ENCODE peak calls at places on chromosomes 2 and 18, in four cellular contexts. K, M, O and Z are unnamed samples.

GRCh38 chr2:226529556-226529955 is 270.1 kb downstream of the IRS1 start:
- DNase-seq in K (no peak), M (no peak), O (no peak), Z (no peak)

GRCh38 chr2:180125245-180125962 is 118.3 kb upstream of the CWC22 start:
- DNase-seq in K (peak), O (no peak), M (peak), Z (peak)

GRCh38 chr2:111145103-111145760 is 24.5 kb downstream of the BCL2L11 start:
- DNase-seq in O (no peak), M (no peak), K (no peak), Z (no peak)

GRCh38 chr18:28078849-28079248 is 98.1 kb downstream of the CDH2 start:
- DNase-seq in O (no peak), K (no peak), M (no peak), Z (no peak)

GRCh38 chr2:121099329-121100318 is 185.4 kb downstream of the TFCP2L1 start:
- DNase-seq in M (no peak), K (no peak), O (no peak), Z (no peak)

GRCh38 chr2:133674433-133675331 is 106.4 kb upstream of the NCKAP5 start:
- DNase-seq in M (peak), O (no peak), K (peak), Z (peak)

GRCh38 chr2:167825664-167826063 is 421.7 kb downstream of the STK39 start:
- DNase-seq in O (no peak), K (no peak), M (no peak), Z (no peak)

GRCh38 chr2:236637691-236638569 is 68.3 kb downstream of the ACKR3 start:
- DNase-seq in K (no peak), M (no peak), O (no peak), Z (peak)

GRCh38 chr18:11577271-11578112 is 31.9 kb upstream of the SLC35G4 start:
- DNase-seq in K (no peak), O (no peak), M (no peak), Z (no peak)

GRCh38 chr2:40002339-40002738 is 223.3 kb upstream of the THUMPD2 start:
- DNase-seq in K (no peak), M (no peak), O (no peak), Z (no peak)

GRCh38 chr2:113305146-113305545 is 26.4 kb upstream of the PAX8 start:
- DNase-seq in K (no peak), M (no peak), O (no peak), Z (no peak)

GRCh38 chr2:99634234-99634633 is 144.4 kb upstream of the REV1 start:
- DNase-seq in M (no peak), O (no peak), K (no peak), Z (no peak)

GRCh38 chr2:38301340-38301968 is 75.6 kb downstream of the ATL2 start:
- DNase-seq in M (no peak), O (no peak), K (no peak), Z (no peak)

GRCh38 chr2:191245869-191246531 is 796 bp downstream of the MYO1B start:
- DNase-seq in M (no peak), O (peak), K (no peak), Z (peak)

GRCh38 chr2:85757860-85758259 is 4.1 kb downstream of the ATOH8 start:
- DNase-seq in O (no peak), M (no peak), K (no peak), Z (no peak)

GRCh38 chr2:23065936-23066335 is 319.0 kb upstream of the KLHL29 start:
- DNase-seq in M (no peak), O (no peak), K (no peak), Z (no peak)
- TF ChIP-seq CTCF in M (no peak), O (no peak), K (no peak), Z (no peak)

GRCh38 chr2:164060031-164060430 is 324.2 kb upstream of the FIGN start:
- DNase-seq in K (no peak), O (no peak), M (no peak), Z (no peak)

GRCh38 chr2:164066095-164066494 is 330.3 kb upstream of the FIGN start:
- DNase-seq in M (no peak), O (no peak), K (no peak), Z (no peak)

GRCh38 chr2:164055623-164056022 is 319.8 kb upstream of the FIGN start:
- DNase-seq in O (no peak), K (no peak), M (no peak), Z (no peak)

GRCh38 chr2:164065038-164065437 is 329.2 kb upstream of the FIGN start:
- DNase-seq in M (no peak), K (no peak), O (no peak), Z (no peak)

DNA sequence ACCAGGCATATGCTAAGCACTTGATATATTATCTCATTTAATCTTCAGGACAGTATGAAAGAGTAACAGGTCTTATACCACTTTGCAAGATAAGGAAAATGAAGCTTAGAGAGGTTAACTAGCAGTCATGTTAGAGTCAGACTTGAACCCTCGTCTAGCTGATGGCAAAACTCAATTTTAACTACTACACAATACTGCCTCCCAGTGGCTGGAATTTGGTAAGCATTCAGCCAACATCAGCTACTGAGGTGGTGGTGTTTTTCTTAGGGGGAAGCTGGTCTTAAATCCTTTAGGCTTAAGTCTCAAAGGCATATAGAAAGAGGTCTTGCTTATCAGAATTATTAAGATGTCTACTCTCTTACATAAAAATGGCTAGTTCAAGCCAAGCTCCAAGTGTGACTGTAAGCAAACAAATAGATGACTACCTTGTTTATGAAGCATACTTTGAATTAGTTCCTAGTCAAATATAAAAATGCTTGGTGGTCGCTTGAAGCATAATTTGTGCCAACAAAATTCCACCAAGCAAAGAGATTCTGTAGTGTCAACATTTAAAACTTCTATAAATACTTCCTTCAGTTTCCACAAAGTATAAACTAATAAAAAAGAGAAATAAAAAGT is 325.4 kb upstream of the FIGN start:
- DNase-seq in K (no peak), O (no peak), M (no peak), Z (peak)
- TF ChIP-seq CTCF in K (peak), O (peak), M (peak), Z (peak)

GRCh38 chr2:194166818-194167217 is 1490.2 kb upstream of the SLC39A10 start:
- DNase-seq in M (peak), O (no peak), K (no peak), Z (peak)
- TF ChIP-seq CTCF in M (peak), O (peak), K (peak), Z (peak)

DNA sequence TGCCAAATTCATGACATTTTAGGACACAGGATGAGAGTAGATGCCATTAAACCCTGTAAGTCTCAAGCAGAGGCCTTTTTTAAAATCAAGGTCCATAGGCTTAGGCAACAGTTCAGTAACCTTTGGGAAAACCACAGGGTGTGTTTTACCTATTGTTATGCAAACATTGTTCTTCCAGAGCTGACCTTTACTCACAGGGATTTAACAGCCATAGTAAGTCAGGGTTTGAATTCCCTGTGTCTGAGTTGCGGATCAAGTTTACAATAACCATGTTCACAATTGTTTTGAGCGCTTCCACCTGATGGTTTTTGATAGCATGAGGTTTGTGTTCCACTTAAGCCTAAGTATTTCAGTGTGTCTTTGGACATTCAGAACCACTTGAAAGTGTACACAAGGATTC is 160.1 kb upstream of the BOD1L2 start:
- DNase-seq in M (no peak), O (no peak), K (no peak), Z (no peak)
- TF ChIP-seq CTCF in M (no peak), O (no peak), K (no peak), Z (no peak)

GRCh38 chr2:80329491-80329890 is 24.9 kb upstream of the LRRTM1 start:
- DNase-seq in K (no peak), M (no peak), O (no peak), Z (no peak)

GRCh38 chr2:80322958-80323357 is 18.4 kb upstream of the LRRTM1 start:
- DNase-seq in M (no peak), O (no peak), K (no peak), Z (no peak)

GRCh38 chr2:80328033-80328635 is 23.6 kb upstream of the LRRTM1 start:
- DNase-seq in O (no peak), K (no peak), M (no peak), Z (no peak)

GRCh38 chr2:80326861-80327260 is 22.3 kb upstream of the LRRTM1 start:
- DNase-seq in O (no peak), K (no peak), M (no peak), Z (no peak)

DNA sequence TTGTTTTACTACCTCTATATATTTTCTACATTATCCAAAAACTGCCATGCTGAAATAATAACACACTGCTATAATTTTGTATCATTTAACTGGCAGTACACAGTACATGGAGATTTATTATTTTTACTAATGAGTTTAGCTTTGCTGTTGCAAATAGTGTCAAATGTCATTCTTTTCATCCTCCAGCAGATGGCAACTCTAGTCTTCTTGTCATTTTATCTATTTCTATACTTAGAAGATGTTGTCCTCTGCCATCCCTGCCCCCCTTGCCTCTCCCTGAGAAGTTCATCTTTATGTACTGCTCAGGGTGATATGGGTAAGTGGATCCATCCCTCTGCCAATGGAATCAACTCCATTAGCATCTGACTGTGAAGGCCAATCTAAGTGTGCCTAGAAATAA is 21.7 kb upstream of the LRRTM1 start:
- DNase-seq in O (no peak), K (no peak), M (no peak), Z (peak)
- TF ChIP-seq CTCF in O (peak), K (peak), M (peak), Z (peak)

DNA sequence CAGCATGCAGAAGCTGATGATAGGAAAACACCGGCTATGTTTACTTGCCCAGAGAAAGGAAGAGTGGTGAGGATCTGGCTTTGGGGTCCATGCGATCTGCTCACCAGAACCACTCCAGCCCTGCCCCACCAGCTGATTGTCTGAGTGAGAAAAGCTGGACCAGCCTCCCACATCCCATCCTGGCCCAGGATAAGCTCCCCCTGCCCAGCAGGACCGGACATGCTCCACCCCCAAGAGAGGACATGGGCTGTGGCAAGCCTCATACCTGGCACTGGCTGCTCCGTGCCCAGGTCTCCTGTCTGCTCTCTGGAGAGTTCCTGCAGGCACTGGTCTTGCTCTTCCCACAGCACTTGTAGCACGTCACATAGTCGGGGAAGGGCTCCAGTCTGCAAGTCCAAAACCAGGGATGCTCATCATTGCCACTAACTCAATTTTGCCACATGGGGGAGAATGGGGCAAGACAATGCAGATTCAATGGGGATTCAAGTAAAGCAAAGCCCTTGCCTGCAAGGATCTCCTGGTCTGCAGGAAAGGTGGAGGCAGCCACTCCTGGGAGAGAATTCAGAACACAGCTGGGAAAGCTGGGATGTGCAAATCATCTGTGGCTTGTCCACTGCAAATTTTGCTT is 30.0 kb downstream of the SCTR start:
- DNase-seq in O (no peak), M (no peak), K (no peak), Z (no peak)
- TF ChIP-seq CTCF in O (no peak), M (no peak), K (no peak), Z (no peak)

GRCh38 chr2:105242286-105242993 is 897 bp downstream of the GPR45 start:
- DNase-seq in K (no peak), M (no peak), O (no peak), Z (no peak)

GRCh38 chr2:105241443-105241842 is at the start of gene GPR45:
- DNase-seq in K (no peak), O (no peak), M (no peak), Z (no peak)

GRCh38 chr2:105239924-105240323 is 1.6 kb upstream of the GPR45 start:
- DNase-seq in K (peak), O (no peak), M (no peak), Z (peak)

GRCh38 chr2:105244443-105244842 is 2.9 kb downstream of the GPR45 start:
- DNase-seq in O (no peak), K (no peak), M (no peak), Z (no peak)

DNA sequence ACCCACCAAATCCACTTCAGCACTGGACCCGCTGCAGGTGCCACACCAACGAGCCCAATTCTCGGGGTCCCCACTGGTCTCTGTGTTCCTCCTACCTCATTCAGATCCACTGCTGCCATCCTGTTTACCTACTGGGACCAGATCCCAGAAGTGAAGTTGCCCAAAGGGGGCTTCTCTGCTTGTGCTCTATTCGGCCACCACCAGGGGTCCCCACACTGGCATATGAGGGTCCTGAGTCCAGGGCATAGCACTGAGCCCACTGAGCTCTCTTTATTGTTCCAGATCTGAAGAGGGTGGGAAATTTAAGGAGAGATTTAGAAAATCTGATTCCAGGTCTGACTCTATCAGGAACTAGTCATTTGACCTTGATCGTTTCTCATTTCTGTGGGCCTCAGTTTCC is 2.4 kb downstream of the GPR45 start:
- DNase-seq in K (no peak), O (no peak), M (no peak), Z (no peak)
- TF ChIP-seq CTCF in K (peak), O (peak), M (peak), Z (peak)

DNA sequence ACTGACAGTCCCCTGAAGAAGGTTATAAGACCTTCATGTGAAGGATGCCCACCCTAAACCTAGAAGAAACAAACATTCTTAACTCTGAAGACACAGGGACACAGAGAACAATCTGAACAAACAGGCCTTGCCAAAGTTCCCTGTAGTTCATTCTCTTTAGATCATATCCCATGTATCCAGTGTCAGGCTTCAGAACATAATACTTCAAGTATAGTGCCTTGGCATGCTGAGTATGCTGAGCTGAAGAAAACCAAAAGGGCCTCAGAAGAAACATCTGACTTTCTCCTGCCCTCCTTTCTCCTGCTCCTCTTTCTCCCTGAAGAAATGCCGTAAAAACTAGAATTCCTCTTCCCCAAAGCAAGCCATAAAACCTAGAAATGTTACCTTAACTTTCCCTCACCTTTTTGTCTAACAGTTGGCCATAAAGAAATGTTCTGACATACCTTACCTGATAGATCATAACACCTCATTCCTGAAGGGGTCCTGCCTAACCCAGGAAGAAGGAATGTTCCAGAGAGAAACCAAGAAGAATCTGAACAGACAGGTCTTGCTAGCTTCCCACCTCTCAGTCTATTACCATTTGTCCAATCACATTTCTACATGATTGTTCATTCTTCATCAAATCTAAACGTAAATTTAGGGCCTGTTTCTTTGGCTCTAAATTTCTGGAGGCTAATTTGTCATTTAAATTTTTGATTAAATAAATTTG is 160.1 kb upstream of the ZC3H15 start:
- DNase-seq in M (no peak), O (no peak), K (no peak), Z (no peak)
- TF ChIP-seq CTCF in M (no peak), O (no peak), K (no peak), Z (no peak)